ENCODE peak calls at places on chromosomes 12 and 14, in five cellular contexts. One of them, this sample, is unnamed.
A peak's percentile ranks its signal among the peaks of the same experiment; 100 is the strongest.

GRCh38 chr12:38488866-38489265 is 172.3 kb downstream of the ALG10B start:
- DNase-seq in testis: no peak
- DNase-seq in activated B cell treated with CpG ODN at 0.5 μM for 24 hours: no peak
- DNase-seq in progenitor cell of endocrine pancreas: no peak
- DNase-seq in Caco-2: no peak
- DNase-seq in this sample: no peak

GRCh38 chr12:57890191-57891120 is 43.9 kb upstream of the CTDSP2 start:
- DNase-seq in activated B cell treated with CpG ODN at 0.5 μM for 24 hours: no peak
- DNase-seq in Caco-2: no peak
- DNase-seq in testis: no peak
- DNase-seq in progenitor cell of endocrine pancreas: no peak
- DNase-seq in this sample: no peak

GRCh38 chr14:68627050-68627867 is 165.6 kb downstream of the ZFP36L1 start:
- DNase-seq in activated B cell treated with CpG ODN at 0.5 μM for 24 hours: no peak
- DNase-seq in testis: peak; percentile 75
- DNase-seq in Caco-2: no peak
- DNase-seq in progenitor cell of endocrine pancreas: peak; percentile 3
- DNase-seq in this sample: no peak

GRCh38 chr12:44259890-44260289 is 424.0 kb downstream of the TMEM117 start:
- DNase-seq in Caco-2: no peak
- DNase-seq in progenitor cell of endocrine pancreas: no peak
- DNase-seq in activated B cell treated with CpG ODN at 0.5 μM for 24 hours: no peak
- DNase-seq in testis: no peak
- DNase-seq in this sample: no peak

GRCh38 chr12:79590751-79591150 is 100.0 kb downstream of the PAWR start:
- DNase-seq in activated B cell treated with CpG ODN at 0.5 μM for 24 hours: no peak
- DNase-seq in testis: no peak
- DNase-seq in progenitor cell of endocrine pancreas: no peak
- DNase-seq in Caco-2: no peak
- DNase-seq in this sample: no peak

GRCh38 chr14:70052990-70053389 is 135.8 kb downstream of the SLC8A3 start:
- DNase-seq in Caco-2: peak; percentile 51
- DNase-seq in testis: peak; percentile 63
- DNase-seq in activated B cell treated with CpG ODN at 0.5 μM for 24 hours: no peak
- DNase-seq in progenitor cell of endocrine pancreas: peak; percentile 48
- DNase-seq in this sample: no peak

GRCh38 chr12:50275545-50275944 is 7.8 kb downstream of the LIMA1 start:
- DNase-seq in activated B cell treated with CpG ODN at 0.5 μM for 24 hours: no peak
- DNase-seq in Caco-2: no peak
- DNase-seq in testis: no peak
- DNase-seq in progenitor cell of endocrine pancreas: no peak
- DNase-seq in this sample: no peak

GRCh38 chr12:94831081-94831747 is 172.3 kb downstream of the NDUFA12 start:
- DNase-seq in progenitor cell of endocrine pancreas: no peak
- DNase-seq in testis: no peak
- DNase-seq in activated B cell treated with CpG ODN at 0.5 μM for 24 hours: peak; percentile 40
- DNase-seq in Caco-2: no peak
- DNase-seq in this sample: no peak

GRCh38 chr14:72788255-72788654 is 105.6 kb downstream of the DPF3 start:
- DNase-seq in Caco-2: no peak
- DNase-seq in activated B cell treated with CpG ODN at 0.5 μM for 24 hours: no peak
- DNase-seq in progenitor cell of endocrine pancreas: no peak
- DNase-seq in testis: no peak
- DNase-seq in this sample: no peak

GRCh38 chr12:116026346-116026745 is 251.1 kb downstream of the MED13L start:
- DNase-seq in Caco-2: no peak
- DNase-seq in progenitor cell of endocrine pancreas: no peak
- DNase-seq in testis: no peak
- DNase-seq in activated B cell treated with CpG ODN at 0.5 μM for 24 hours: no peak
- DNase-seq in this sample: no peak

GRCh38 chr12:110717037-110717436 is 25.7 kb downstream of the PPP1CC start:
- DNase-seq in Caco-2: no peak
- DNase-seq in activated B cell treated with CpG ODN at 0.5 μM for 24 hours: no peak
- DNase-seq in testis: no peak
- DNase-seq in progenitor cell of endocrine pancreas: no peak
- DNase-seq in this sample: no peak

GRCh38 chr12:79674629-79675028 is 16.1 kb downstream of the PAWR start:
- DNase-seq in testis: no peak
- DNase-seq in progenitor cell of endocrine pancreas: no peak
- DNase-seq in Caco-2: no peak
- DNase-seq in activated B cell treated with CpG ODN at 0.5 μM for 24 hours: no peak
- DNase-seq in this sample: no peak

GRCh38 chr14:24798911-24799310 is 164.9 kb upstream of the GZMB start:
- DNase-seq in progenitor cell of endocrine pancreas: no peak
- DNase-seq in activated B cell treated with CpG ODN at 0.5 μM for 24 hours: no peak
- DNase-seq in testis: no peak
- DNase-seq in Caco-2: no peak
- DNase-seq in this sample: no peak

GRCh38 chr12:108191086-108191485 is 62.0 kb downstream of the WSCD2 start:
- DNase-seq in progenitor cell of endocrine pancreas: no peak
- DNase-seq in Caco-2: no peak
- DNase-seq in activated B cell treated with CpG ODN at 0.5 μM for 24 hours: no peak
- DNase-seq in testis: no peak
- DNase-seq in this sample: no peak

GRCh38 chr14:24418492-24418873 is 11.0 kb downstream of the CBLN3 start:
- DNase-seq in testis: no peak
- DNase-seq in progenitor cell of endocrine pancreas: no peak
- DNase-seq in activated B cell treated with CpG ODN at 0.5 μM for 24 hours: no peak
- DNase-seq in Caco-2: no peak
- DNase-seq in this sample: no peak

GRCh38 chr14:44846232-44846824 is 115.4 kb downstream of the KLHL28 start:
- DNase-seq in testis: peak; percentile 25
- DNase-seq in Caco-2: no peak
- DNase-seq in progenitor cell of endocrine pancreas: no peak
- DNase-seq in activated B cell treated with CpG ODN at 0.5 μM for 24 hours: no peak
- DNase-seq in this sample: no peak

GRCh38 chr12:3145036-3145435 is 67.9 kb downstream of the TSPAN9 start:
- DNase-seq in testis: peak; percentile 28
- DNase-seq in activated B cell treated with CpG ODN at 0.5 μM for 24 hours: no peak
- DNase-seq in Caco-2: no peak
- DNase-seq in progenitor cell of endocrine pancreas: no peak
- DNase-seq in this sample: no peak

GRCh38 chr12:17020765-17021164 is 414.8 kb upstream of the LMO3 start:
- DNase-seq in testis: no peak
- DNase-seq in Caco-2: no peak
- DNase-seq in progenitor cell of endocrine pancreas: no peak
- DNase-seq in activated B cell treated with CpG ODN at 0.5 μM for 24 hours: no peak
- DNase-seq in this sample: no peak

DNA sequence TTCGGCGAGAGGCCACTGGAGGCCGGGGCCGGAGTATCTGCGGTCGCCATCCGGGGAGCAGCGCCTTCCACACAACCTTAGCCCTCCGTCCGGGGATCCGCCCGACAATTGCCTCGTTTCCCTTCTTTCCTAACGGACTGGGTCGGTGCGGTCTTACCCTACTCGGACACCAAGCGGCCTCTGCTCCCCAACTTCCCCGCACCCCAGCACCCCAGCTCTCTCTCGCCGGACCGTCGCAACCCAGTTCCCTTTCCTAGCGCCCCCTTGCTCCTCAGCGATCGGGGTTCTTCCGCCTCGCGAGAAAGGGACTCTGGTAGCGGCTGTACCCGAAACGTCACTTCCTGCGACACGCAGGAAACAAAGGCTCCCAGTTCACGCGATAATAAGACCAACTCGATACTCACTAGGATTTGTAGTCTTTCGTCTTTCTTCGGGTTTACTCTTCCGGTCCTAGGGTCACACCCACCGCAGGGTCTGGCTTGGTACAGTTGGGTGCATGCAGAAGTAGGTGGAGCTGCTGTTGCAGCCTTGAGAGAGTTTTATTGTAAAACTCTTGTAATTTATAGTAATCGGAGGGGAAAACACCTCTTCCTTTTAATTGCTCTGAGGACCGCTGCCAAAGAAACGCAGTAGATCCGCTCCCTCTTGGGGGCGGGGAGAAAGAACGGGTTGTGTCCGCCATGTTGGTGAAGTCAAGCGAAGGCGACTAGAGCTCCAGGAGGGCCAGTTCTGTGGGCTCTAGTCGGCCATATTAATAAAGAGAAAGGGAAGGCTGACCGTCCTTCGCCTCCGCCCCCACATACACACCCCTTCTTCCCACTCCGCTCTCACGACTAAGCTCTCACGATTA is at the start of the genes THAP2 and ZFC3H1:
- DNase-seq in progenitor cell of endocrine pancreas: peak; percentile 78
- DNase-seq in activated B cell treated with CpG ODN at 0.5 μM for 24 hours: peak; percentile 80
- DNase-seq in Caco-2: peak; percentile 97
- DNase-seq in testis: peak; percentile 98
- DNase-seq in this sample: peak; percentile 86
- TF ChIP-seq CTCF in progenitor cell of endocrine pancreas: peak; percentile 15
- TF ChIP-seq CTCF in activated B cell treated with CpG ODN at 0.5 μM for 24 hours: no peak
- TF ChIP-seq CTCF in Caco-2: no peak
- TF ChIP-seq CTCF in testis: no peak
- TF ChIP-seq CTCF in this sample: no peak

DNA sequence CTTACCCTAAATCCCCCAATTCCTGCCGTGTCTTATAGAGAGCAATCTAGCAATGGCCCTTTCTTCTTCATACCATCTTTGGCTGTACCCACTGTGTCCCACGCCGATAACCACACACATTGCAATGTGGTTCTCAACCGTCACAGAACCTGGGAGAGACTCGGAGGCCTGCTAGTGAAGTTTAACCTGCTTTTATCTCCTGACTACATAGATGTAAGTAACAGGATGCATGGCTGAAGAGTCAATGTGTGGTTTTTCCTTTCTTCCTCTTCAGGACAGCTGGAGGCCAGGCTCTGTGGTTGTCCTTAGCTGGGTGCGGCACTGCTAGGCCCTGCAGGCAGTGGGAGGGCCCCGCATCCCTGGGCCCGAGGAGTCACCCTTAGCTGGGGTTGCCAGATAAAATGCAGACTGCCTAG is 51.3 kb downstream of the ZNF664 start:
- DNase-seq in progenitor cell of endocrine pancreas: no peak
- DNase-seq in testis: no peak
- DNase-seq in Caco-2: no peak
- DNase-seq in activated B cell treated with CpG ODN at 0.5 μM for 24 hours: no peak
- DNase-seq in this sample: no peak
- TF ChIP-seq CTCF in progenitor cell of endocrine pancreas: no peak
- TF ChIP-seq CTCF in testis: no peak
- TF ChIP-seq CTCF in Caco-2: no peak
- TF ChIP-seq CTCF in activated B cell treated with CpG ODN at 0.5 μM for 24 hours: no peak
- TF ChIP-seq CTCF in this sample: no peak

DNA sequence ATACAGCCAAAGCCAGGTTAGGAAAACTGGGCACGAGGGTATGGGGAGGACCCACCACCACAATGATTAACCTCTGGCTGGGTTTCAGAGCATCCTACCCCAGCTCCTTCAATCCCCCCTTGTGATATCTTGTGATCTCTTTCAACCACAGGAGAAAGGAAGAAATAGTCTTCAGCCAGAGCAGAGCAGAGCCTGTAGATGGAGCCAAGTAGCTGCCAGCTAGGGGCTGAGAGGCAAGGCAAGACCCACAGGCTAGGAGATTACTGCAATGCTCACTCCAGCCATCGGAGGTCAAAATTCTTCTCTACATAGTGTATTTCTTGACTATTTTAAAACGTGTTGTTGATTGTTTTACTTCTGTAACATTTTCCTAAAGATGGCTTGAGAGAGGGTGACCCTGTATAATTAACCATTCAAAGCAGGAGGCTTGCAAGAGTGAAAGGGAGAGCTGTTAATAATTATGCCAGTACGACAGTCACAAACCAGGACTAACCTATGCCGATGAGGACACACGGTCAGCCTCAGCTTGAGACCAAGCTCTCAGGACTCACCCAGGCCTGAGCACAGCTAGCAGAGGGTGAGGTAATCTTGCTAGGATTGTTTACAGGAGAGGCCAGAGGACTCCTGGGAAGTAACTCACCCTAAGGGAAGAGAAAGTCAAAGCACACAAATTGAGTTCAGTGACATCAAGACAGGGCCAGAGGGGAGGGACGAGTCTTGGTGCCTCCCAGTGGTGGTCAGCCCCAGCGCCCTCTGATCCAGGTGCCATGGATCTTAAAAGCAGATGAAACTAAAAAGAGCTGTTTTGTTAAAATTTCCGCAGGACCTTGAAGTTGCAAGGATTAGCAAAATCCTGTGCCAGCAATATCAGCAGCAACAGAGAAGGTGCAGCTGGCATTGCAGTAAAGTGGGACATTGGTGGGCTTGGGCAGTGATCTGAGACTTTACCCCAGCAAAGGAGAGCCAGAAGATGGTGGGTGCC is 29.8 kb upstream of the CDKN3 start:
- DNase-seq in progenitor cell of endocrine pancreas: no peak
- DNase-seq in testis: peak; percentile 73
- DNase-seq in activated B cell treated with CpG ODN at 0.5 μM for 24 hours: no peak
- DNase-seq in Caco-2: peak; percentile 78
- DNase-seq in this sample: no peak
- TF ChIP-seq CTCF in progenitor cell of endocrine pancreas: peak; percentile 52
- TF ChIP-seq CTCF in testis: no peak
- TF ChIP-seq CTCF in activated B cell treated with CpG ODN at 0.5 μM for 24 hours: no peak
- TF ChIP-seq CTCF in Caco-2: peak; percentile 50
- TF ChIP-seq CTCF in this sample: no peak

GRCh38 chr14:20757963-20758362 is 10.2 kb upstream of the EDDM3B start:
- DNase-seq in testis: peak; percentile 32
- DNase-seq in Caco-2: no peak
- DNase-seq in progenitor cell of endocrine pancreas: no peak
- DNase-seq in activated B cell treated with CpG ODN at 0.5 μM for 24 hours: no peak
- DNase-seq in this sample: peak; percentile 21
- TF ChIP-seq CTCF in testis: no peak
- TF ChIP-seq CTCF in Caco-2: no peak
- TF ChIP-seq CTCF in progenitor cell of endocrine pancreas: peak; percentile 27
- TF ChIP-seq CTCF in activated B cell treated with CpG ODN at 0.5 μM for 24 hours: no peak
- TF ChIP-seq CTCF in this sample: peak; percentile 46

DNA sequence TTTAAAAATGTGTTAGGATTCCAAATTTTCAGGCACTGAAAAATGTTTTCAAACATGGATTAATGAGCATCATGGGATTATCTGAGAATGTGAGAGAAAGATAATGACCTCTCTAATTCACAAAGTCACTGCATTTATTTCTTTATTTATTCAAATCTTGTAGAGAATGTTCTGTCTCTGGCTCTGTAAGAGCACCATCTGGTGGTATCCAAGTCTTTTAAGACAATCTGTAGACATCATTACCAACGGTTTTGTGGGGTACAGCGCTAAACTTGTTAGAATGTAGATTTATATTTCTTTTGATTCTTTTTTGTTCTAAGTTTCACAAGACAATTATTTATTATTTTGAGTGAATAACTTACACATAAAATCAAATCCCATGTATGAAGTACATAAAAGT is 956.0 kb upstream of the NOVA1 start:
- DNase-seq in progenitor cell of endocrine pancreas: no peak
- DNase-seq in Caco-2: no peak
- DNase-seq in activated B cell treated with CpG ODN at 0.5 μM for 24 hours: no peak
- DNase-seq in testis: no peak
- DNase-seq in this sample: no peak
- TF ChIP-seq CTCF in progenitor cell of endocrine pancreas: peak; percentile 35
- TF ChIP-seq CTCF in Caco-2: no peak
- TF ChIP-seq CTCF in activated B cell treated with CpG ODN at 0.5 μM for 24 hours: no peak
- TF ChIP-seq CTCF in testis: no peak
- TF ChIP-seq CTCF in this sample: no peak

DNA sequence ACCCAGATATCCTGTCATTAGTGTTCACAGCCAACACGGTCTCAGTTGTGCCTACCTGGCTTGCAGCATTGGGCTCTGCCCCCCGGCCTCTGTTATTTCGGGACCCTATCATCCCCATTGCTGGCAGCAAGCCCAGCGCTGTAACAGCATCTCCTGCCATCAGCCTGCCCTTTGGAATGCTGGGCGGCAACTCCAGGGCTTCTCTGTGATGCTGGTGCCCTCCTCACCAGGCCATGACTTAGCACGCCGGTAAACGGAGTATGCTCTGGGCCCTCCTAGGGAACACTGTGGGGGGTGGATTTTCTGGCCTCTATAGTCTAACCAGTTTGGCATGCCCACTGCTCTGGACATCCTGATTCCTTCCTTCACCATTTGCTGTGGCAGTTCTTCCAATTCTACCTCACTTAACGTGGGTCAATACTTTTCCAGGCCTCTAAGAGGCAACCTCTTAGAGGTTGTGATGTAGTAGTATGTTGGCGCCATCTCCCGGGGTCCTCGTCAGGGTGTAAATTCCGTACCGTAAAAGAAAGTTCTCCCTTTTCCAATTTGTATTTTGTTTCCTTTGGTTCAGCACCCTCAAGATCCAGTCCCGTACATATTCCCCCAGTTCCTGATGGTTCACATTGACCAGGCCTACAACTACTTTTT is 80.0 kb downstream of the SINHCAF start:
- DNase-seq in progenitor cell of endocrine pancreas: no peak
- DNase-seq in Caco-2: no peak
- DNase-seq in testis: no peak
- DNase-seq in activated B cell treated with CpG ODN at 0.5 μM for 24 hours: no peak
- DNase-seq in this sample: no peak
- TF ChIP-seq CTCF in progenitor cell of endocrine pancreas: peak; percentile 55
- TF ChIP-seq CTCF in Caco-2: peak; percentile 36
- TF ChIP-seq CTCF in testis: no peak
- TF ChIP-seq CTCF in activated B cell treated with CpG ODN at 0.5 μM for 24 hours: no peak
- TF ChIP-seq CTCF in this sample: no peak

This sample was measured in natural killer cell.